ENCODE peak calls at places on chromosomes 3 and 15, in nine cellular contexts. U, R, Y, D, M, Z, C, N and E are unnamed samples.

GRCh38 chr3:46695962-46696922 is 2.8 kb upstream of the ALS2CL start:
- DNase-seq in Z (no peak), U (peak), Y (no peak), M (no peak), R (peak), N (no peak), C (no peak), D (no peak), E (peak)

GRCh38 chr3:138688871-138689299 is 80.3 kb downstream of the FAIM start:
- DNase-seq in R (no peak), U (no peak), N (no peak), Z (no peak), C (no peak), D (no peak), M (peak), Y (peak), E (no peak)

GRCh38 chr3:197428117-197428761 is 127.5 kb downstream of the BDH1 start:
- DNase-seq in N (no peak), C (no peak), D (no peak), U (peak), Z (peak), R (no peak), M (peak), Y (no peak), E (peak)

GRCh38 chr3:128080323-128080898 is 28.2 kb downstream of the SEC61A1 start:
- DNase-seq in U (no peak), D (no peak), C (no peak), N (no peak), M (no peak), R (peak), Z (peak), Y (no peak), E (peak)

GRCh38 chr3:5840091-5840490 is 652.6 kb downstream of the EDEM1 start:
- DNase-seq in D (no peak), U (no peak), Y (no peak), N (no peak), C (no peak), Z (no peak), R (no peak), M (no peak), E (no peak)

GRCh38 chr3:96449803-96450202 is 364.6 kb upstream of the EPHA6 start:
- DNase-seq in M (no peak), N (no peak), Y (no peak), D (no peak), R (no peak), Z (no peak), C (no peak), U (no peak), E (no peak)

GRCh38 chr3:127425505-127426443 is 137.9 kb upstream of the PRR20G start:
- DNase-seq in M (no peak), D (no peak), Y (no peak), N (no peak), R (no peak), Z (no peak), C (no peak), U (no peak), E (no peak)

GRCh38 chr15:52503788-52504496 is 24.7 kb downstream of the MYO5A start:
- DNase-seq in D (no peak), U (no peak), C (no peak), Y (peak), M (no peak), Z (peak), N (no peak), R (peak), E (no peak)

GRCh38 chr3:193831495-193832455 is 238.8 kb downstream of the OPA1 start:
- DNase-seq in U (peak), Z (no peak), N (no peak), C (peak), M (no peak), R (no peak), Y (peak), D (peak), E (no peak)

GRCh38 chr3:182182531-182182968 is 470.8 kb downstream of the SOX2 start:
- DNase-seq in C (no peak), N (no peak), D (no peak), U (no peak), M (no peak), Y (no peak), Z (no peak), R (no peak), E (no peak)

GRCh38 chr3:194095464-194095863 is 40.5 kb upstream of the HES1 start:
- DNase-seq in N (no peak), M (peak), Y (peak), Z (no peak), D (no peak), C (peak), U (peak), R (no peak), E (no peak)

GRCh38 chr15:101204744-101205535 is 46.9 kb downstream of the CHSY1 start:
- DNase-seq in U (no peak), N (no peak), Y (no peak), M (no peak), R (no peak), C (no peak), D (no peak), Z (peak), E (no peak)

GRCh38 chr3:130609166-130609574 is 92.2 kb downstream of the COL6A6 start:
- DNase-seq in Z (no peak), C (no peak), Y (no peak), N (no peak), D (no peak), R (no peak), U (peak), M (no peak), E (no peak)

GRCh38 chr3:41169038-41169437 is 30.3 kb upstream of the CTNNB1 start:
- DNase-seq in Y (no peak), N (no peak), R (peak), C (no peak), U (no peak), M (no peak), D (no peak), Z (peak), E (no peak)

GRCh38 chr3:138332472-138333073 is 2.9 kb upstream of the NME9 start:
- DNase-seq in M (peak), D (no peak), N (no peak), Y (peak), R (peak), C (no peak), U (no peak), Z (peak), E (no peak)

GRCh38 chr3:124518350-124518749 is 211.9 kb upstream of the UMPS start:
- DNase-seq in D (no peak), R (no peak), U (no peak), Y (no peak), Z (no peak), C (no peak), M (no peak), N (no peak), E (no peak)

GRCh38 chr3:192130534-192131132 is 596.7 kb downstream of the FGF12 start:
- DNase-seq in Y (peak), Z (peak), D (peak), U (no peak), N (no peak), R (peak), C (peak), M (no peak), E (no peak)

GRCh38 chr3:170162052-170162451 is 19.5 kb downstream of the PHC3 start:
- DNase-seq in U (no peak), C (no peak), Z (no peak), Y (no peak), D (no peak), R (no peak), N (no peak), M (no peak), E (no peak)

DNA sequence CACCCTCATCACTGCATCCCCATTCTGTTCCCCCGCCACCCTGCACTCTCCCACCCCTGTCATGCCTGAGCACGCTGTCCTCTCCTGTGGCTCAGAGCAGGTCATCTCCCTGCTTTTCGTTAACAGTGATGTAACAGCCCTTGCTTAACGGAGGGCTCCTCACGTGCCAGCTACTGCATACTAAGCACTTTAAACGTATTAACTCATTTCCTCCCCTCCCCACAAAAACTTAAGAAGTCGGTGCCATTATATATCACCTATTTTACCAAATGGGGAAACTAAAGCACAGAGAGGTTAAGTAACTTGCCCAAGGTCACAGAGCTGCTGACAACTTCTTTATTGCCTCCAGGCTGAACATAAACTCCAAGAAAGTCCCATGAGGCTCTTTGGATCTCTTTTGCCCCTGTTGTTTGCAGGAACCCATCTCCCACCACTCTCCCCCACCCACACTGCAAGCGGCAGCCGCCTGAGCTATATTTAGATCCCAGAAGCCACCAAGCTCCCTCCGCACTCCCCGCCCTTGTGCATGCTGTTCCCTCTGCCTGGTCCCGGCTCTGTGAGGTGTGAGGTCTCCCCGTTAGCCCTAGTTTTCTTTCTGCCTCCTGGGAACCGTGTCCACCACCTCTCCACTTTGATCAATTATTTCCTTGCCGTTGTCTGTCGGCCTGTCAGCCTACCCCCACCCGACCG is 752 bp upstream of the CSK start:
- DNase-seq in D (no peak), N (no peak), U (no peak), Z (peak), C (no peak), R (no peak), M (peak), Y (peak), E (no peak)
- H3K4me3 ChIP-seq in D (peak), N (peak), U (peak), Z (peak), C (peak), R (peak), M (peak), Y (peak), E (peak)

DNA sequence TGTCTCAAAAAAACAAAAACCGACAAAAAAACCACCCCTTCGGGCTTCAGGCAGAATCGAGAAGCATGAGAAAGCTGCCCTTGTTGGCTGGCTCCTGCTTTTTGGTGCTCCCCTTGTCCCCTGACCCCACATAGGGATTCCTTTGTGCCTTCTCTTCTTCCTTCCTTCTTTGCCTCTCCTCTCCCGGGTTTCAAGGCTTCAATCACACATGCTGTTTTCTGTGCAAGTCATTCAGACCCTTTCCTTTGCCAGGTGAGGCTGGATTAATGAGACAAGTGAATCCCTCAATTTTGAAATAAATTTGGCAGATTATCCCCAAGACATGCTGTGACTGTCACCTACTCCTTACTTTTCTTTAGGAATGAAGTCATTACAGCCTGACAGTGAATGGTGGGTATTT is 258.9 kb upstream of the RGMA start:
- DNase-seq in R (no peak), D (no peak), N (no peak), M (no peak), Z (no peak), Y (no peak), C (no peak), U (no peak), E (no peak)
- H3K4me3 ChIP-seq in R (no peak), D (no peak), N (no peak), M (no peak), Z (no peak), Y (no peak), C (no peak), U (no peak), E (no peak)

DNA sequence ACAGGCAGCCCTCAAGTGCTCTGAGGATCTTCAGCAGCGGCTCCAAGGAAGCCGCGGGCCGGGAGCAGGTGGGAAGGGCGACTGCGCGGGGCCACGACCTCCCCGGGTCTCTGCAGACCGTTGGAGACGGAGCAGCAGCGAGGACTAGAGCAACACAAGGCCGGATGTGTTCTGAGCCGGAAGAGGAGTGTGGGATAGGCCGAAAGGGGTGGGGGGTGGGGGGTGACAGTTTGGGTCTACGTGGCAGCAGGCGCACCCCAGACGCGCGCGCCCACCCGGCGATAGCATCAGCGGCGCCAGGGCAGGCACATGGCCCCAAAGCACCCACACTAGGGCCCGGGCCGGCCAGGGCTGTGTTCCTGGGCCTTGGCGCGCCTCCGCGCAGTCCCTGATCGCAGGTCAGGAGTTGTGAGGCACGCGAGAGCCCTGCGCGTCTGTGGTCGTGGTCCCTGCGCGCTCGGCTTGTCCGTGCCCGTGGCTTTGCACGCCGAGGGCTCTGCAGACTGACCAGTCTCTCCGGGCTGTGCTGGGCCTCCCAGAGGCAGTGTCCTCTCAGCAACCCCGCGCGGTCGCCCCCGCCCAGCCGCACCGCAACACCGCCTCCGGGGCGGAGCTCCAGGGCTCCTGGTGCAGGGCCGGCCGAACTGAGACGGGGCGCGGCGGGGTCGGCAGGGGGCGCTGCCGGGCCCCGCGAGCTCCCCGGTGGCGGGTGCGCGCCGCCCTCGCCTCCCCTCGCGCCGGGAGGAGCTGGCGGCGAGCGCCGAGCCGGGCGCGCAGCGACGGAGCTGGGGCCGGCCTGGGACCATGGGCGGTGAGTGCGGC is at the start of gene PXYLP1:
- DNase-seq in M (peak), Y (peak), R (peak), N (peak), C (peak), D (peak), U (peak), Z (peak), E (peak)
- H3K4me3 ChIP-seq in M (peak), Y (peak), R (peak), N (peak), C (peak), D (peak), U (peak), Z (peak), E (peak)

GRCh38 chr3:30811174-30811795 is 83.2 kb downstream of the GADL1 start:
- DNase-seq in N (no peak), Y (no peak), R (no peak), M (no peak), D (no peak), C (no peak), U (no peak), Z (no peak), E (no peak)
- H3K4me3 ChIP-seq in N (peak), Y (no peak), R (no peak), M (no peak), D (no peak), C (no peak), U (peak), Z (no peak), E (no peak)

GRCh38 chr3:122578110-122578740 is 775 bp downstream of the PARP15 start:
- DNase-seq in N (no peak), M (no peak), R (no peak), Y (no peak), U (no peak), C (no peak), Z (no peak), D (no peak), E (no peak)
- H3K4me3 ChIP-seq in N (peak), M (peak), R (peak), Y (peak), U (peak), C (no peak), Z (no peak), D (peak), E (no peak)

GRCh38 chr3:107619549-107619948 is 96.8 kb downstream of the BBX start:
- DNase-seq in D (no peak), M (no peak), Z (no peak), R (no peak), U (no peak), Y (no peak), C (no peak), N (no peak), E (no peak)
- H3K4me3 ChIP-seq in D (no peak), M (no peak), Z (no peak), R (no peak), U (no peak), Y (no peak), C (no peak), N (no peak), E (no peak)